ENCODE peak calls at places on chromosome 10, in ten cellular contexts. One of them, this sample, is unnamed.

GRCh38 chr10:78025685-78026364 is 3.5 kb downstream of the POLR3A start:
- DNase-seq in upper lobe of right lung: no peak
- DNase-seq in esophagus muscularis mucosa: no peak
- DNase-seq in Calu3: no peak
- DNase-seq in AG10803: peak; percentile 23
- DNase-seq in fibroblast of lung: peak; percentile 31
- DNase-seq in GM12865: no peak
- DNase-seq in neural progenitor cell: no peak
- DNase-seq in psoas muscle: no peak
- DNase-seq in GM10248: no peak
- DNase-seq in this sample: no peak

GRCh38 chr10:125114761-125115391 is 45.5 kb downstream of the CTBP2 start:
- DNase-seq in AG10803: no peak
- DNase-seq in fibroblast of lung: no peak
- DNase-seq in psoas muscle: peak; percentile 50
- DNase-seq in GM12865: no peak
- DNase-seq in upper lobe of right lung: peak; percentile 46
- DNase-seq in Calu3: no peak
- DNase-seq in neural progenitor cell: no peak
- DNase-seq in esophagus muscularis mucosa: no peak
- DNase-seq in GM10248: no peak
- DNase-seq in this sample: no peak

GRCh38 chr10:84194424-84195043 is at the start of gene CDHR1:
- DNase-seq in fibroblast of lung: no peak
- DNase-seq in neural progenitor cell: peak; percentile 90
- DNase-seq in psoas muscle: no peak
- DNase-seq in Calu3: no peak
- DNase-seq in upper lobe of right lung: peak; percentile 70
- DNase-seq in GM10248: peak; percentile 65
- DNase-seq in AG10803: no peak
- DNase-seq in esophagus muscularis mucosa: no peak
- DNase-seq in GM12865: peak; percentile 70
- DNase-seq in this sample: no peak

GRCh38 chr10:111077715-111078504 is 1.1 kb downstream of the ADRA2A start:
- DNase-seq in GM12865: no peak
- DNase-seq in psoas muscle: no peak
- DNase-seq in upper lobe of right lung: peak; percentile 71
- DNase-seq in GM10248: peak; percentile 24
- DNase-seq in neural progenitor cell: peak; percentile 21
- DNase-seq in AG10803: no peak
- DNase-seq in fibroblast of lung: no peak
- DNase-seq in Calu3: peak; percentile 26
- DNase-seq in esophagus muscularis mucosa: peak; percentile 72
- DNase-seq in this sample: peak; percentile 81

GRCh38 chr10:5206799-5207198 is 10.2 kb downstream of the AKR1C4 start:
- DNase-seq in GM12865: no peak
- DNase-seq in esophagus muscularis mucosa: no peak
- DNase-seq in AG10803: no peak
- DNase-seq in neural progenitor cell: no peak
- DNase-seq in upper lobe of right lung: no peak
- DNase-seq in psoas muscle: no peak
- DNase-seq in Calu3: no peak
- DNase-seq in fibroblast of lung: no peak
- DNase-seq in GM10248: no peak
- DNase-seq in this sample: no peak

GRCh38 chr10:74081192-74081803 is 69.3 kb downstream of the AP3M1 start:
- DNase-seq in esophagus muscularis mucosa: peak; percentile 90
- DNase-seq in GM12865: peak; percentile 65
- DNase-seq in Calu3: peak; percentile 69
- DNase-seq in fibroblast of lung: peak; percentile 76
- DNase-seq in psoas muscle: no peak
- DNase-seq in upper lobe of right lung: no peak
- DNase-seq in neural progenitor cell: peak; percentile 64
- DNase-seq in GM10248: peak; percentile 37
- DNase-seq in AG10803: peak; percentile 55
- DNase-seq in this sample: no peak

GRCh38 chr10:26890956-26891355 is 30.2 kb upstream of the ABI1 start:
- DNase-seq in esophagus muscularis mucosa: peak; percentile 79
- DNase-seq in fibroblast of lung: peak; percentile 76
- DNase-seq in GM12865: peak; percentile 74
- DNase-seq in neural progenitor cell: peak; percentile 76
- DNase-seq in AG10803: peak; percentile 74
- DNase-seq in Calu3: peak; percentile 54
- DNase-seq in upper lobe of right lung: no peak
- DNase-seq in GM10248: no peak
- DNase-seq in psoas muscle: no peak
- DNase-seq in this sample: no peak

GRCh38 chr10:116274141-116274861 is 1.3 kb upstream of the GFRA1 start:
- DNase-seq in Calu3: no peak
- DNase-seq in neural progenitor cell: peak; percentile 65
- DNase-seq in GM10248: peak; percentile 17
- DNase-seq in AG10803: peak; percentile 37
- DNase-seq in fibroblast of lung: peak; percentile 33
- DNase-seq in upper lobe of right lung: no peak
- DNase-seq in psoas muscle: no peak
- DNase-seq in GM12865: no peak
- DNase-seq in esophagus muscularis mucosa: peak; percentile 91
- DNase-seq in this sample: no peak

GRCh38 chr10:35217458-35217857 is 90.8 kb downstream of the CREM start:
- DNase-seq in neural progenitor cell: no peak
- DNase-seq in Calu3: no peak
- DNase-seq in psoas muscle: no peak
- DNase-seq in fibroblast of lung: peak; percentile 65
- DNase-seq in upper lobe of right lung: no peak
- DNase-seq in GM10248: no peak
- DNase-seq in GM12865: no peak
- DNase-seq in esophagus muscularis mucosa: no peak
- DNase-seq in AG10803: no peak
- DNase-seq in this sample: peak; percentile 39

GRCh38 chr10:97517096-97517750 is 18.5 kb downstream of the UBTD1 start:
- DNase-seq in esophagus muscularis mucosa: no peak
- DNase-seq in GM10248: no peak
- DNase-seq in Calu3: no peak
- DNase-seq in psoas muscle: no peak
- DNase-seq in fibroblast of lung: no peak
- DNase-seq in AG10803: no peak
- DNase-seq in GM12865: no peak
- DNase-seq in upper lobe of right lung: no peak
- DNase-seq in neural progenitor cell: no peak
- DNase-seq in this sample: no peak

GRCh38 chr10:1425886-1426285 is 311.4 kb downstream of the ADARB2 start:
- DNase-seq in esophagus muscularis mucosa: no peak
- DNase-seq in Calu3: no peak
- DNase-seq in fibroblast of lung: no peak
- DNase-seq in psoas muscle: no peak
- DNase-seq in upper lobe of right lung: no peak
- DNase-seq in AG10803: no peak
- DNase-seq in GM12865: peak; percentile 62
- DNase-seq in neural progenitor cell: no peak
- DNase-seq in GM10248: peak; percentile 45
- DNase-seq in this sample: no peak

GRCh38 chr10:126691456-126691855 is 21.0 kb upstream of the C10orf90 start:
- DNase-seq in esophagus muscularis mucosa: no peak
- DNase-seq in psoas muscle: no peak
- DNase-seq in fibroblast of lung: no peak
- DNase-seq in AG10803: no peak
- DNase-seq in upper lobe of right lung: no peak
- DNase-seq in GM10248: no peak
- DNase-seq in Calu3: no peak
- DNase-seq in neural progenitor cell: no peak
- DNase-seq in GM12865: no peak
- DNase-seq in this sample: no peak

GRCh38 chr10:129853236-129853946 is 110.7 kb downstream of the EBF3 start:
- DNase-seq in Calu3: no peak
- DNase-seq in GM12865: no peak
- DNase-seq in neural progenitor cell: no peak
- DNase-seq in upper lobe of right lung: no peak
- DNase-seq in esophagus muscularis mucosa: no peak
- DNase-seq in AG10803: peak; percentile 23
- DNase-seq in GM10248: no peak
- DNase-seq in fibroblast of lung: peak; percentile 7
- DNase-seq in psoas muscle: no peak
- DNase-seq in this sample: no peak
- TF ChIP-seq CTCF in Calu3: no peak
- TF ChIP-seq CTCF in GM12865: no peak
- TF ChIP-seq CTCF in neural progenitor cell: peak; percentile 45
- TF ChIP-seq CTCF in upper lobe of right lung: peak; percentile 36
- TF ChIP-seq CTCF in esophagus muscularis mucosa: peak; percentile 32
- TF ChIP-seq CTCF in AG10803: peak; percentile 56
- TF ChIP-seq CTCF in GM10248: no peak
- TF ChIP-seq CTCF in fibroblast of lung: no peak
- TF ChIP-seq CTCF in psoas muscle: peak; percentile 21
- TF ChIP-seq CTCF in this sample: peak; percentile 37

GRCh38 chr10:326894-327635 is 191.8 kb downstream of the ZMYND11 start:
- DNase-seq in esophagus muscularis mucosa: no peak
- DNase-seq in Calu3: no peak
- DNase-seq in GM10248: no peak
- DNase-seq in fibroblast of lung: no peak
- DNase-seq in AG10803: no peak
- DNase-seq in GM12865: no peak
- DNase-seq in neural progenitor cell: no peak
- DNase-seq in psoas muscle: no peak
- DNase-seq in upper lobe of right lung: peak; percentile 55
- DNase-seq in this sample: no peak

GRCh38 chr10:326350-326749 is 191.1 kb downstream of the ZMYND11 start:
- DNase-seq in neural progenitor cell: peak; percentile 16
- DNase-seq in upper lobe of right lung: no peak
- DNase-seq in esophagus muscularis mucosa: no peak
- DNase-seq in psoas muscle: no peak
- DNase-seq in GM12865: no peak
- DNase-seq in GM10248: no peak
- DNase-seq in fibroblast of lung: no peak
- DNase-seq in AG10803: no peak
- DNase-seq in Calu3: no peak
- DNase-seq in this sample: no peak

GRCh38 chr10:324593-324992 is 189.3 kb downstream of the ZMYND11 start:
- DNase-seq in GM12865: no peak
- DNase-seq in upper lobe of right lung: peak; percentile 33
- DNase-seq in Calu3: no peak
- DNase-seq in GM10248: no peak
- DNase-seq in neural progenitor cell: no peak
- DNase-seq in AG10803: no peak
- DNase-seq in esophagus muscularis mucosa: no peak
- DNase-seq in psoas muscle: no peak
- DNase-seq in fibroblast of lung: no peak
- DNase-seq in this sample: no peak

GRCh38 chr10:323651-324293 is 188.5 kb downstream of the ZMYND11 start:
- DNase-seq in upper lobe of right lung: peak; percentile 77
- DNase-seq in neural progenitor cell: no peak
- DNase-seq in fibroblast of lung: peak; percentile 96
- DNase-seq in esophagus muscularis mucosa: peak; percentile 97
- DNase-seq in psoas muscle: peak; percentile 81
- DNase-seq in AG10803: peak; percentile 98
- DNase-seq in Calu3: peak; percentile 72
- DNase-seq in GM12865: peak; percentile 73
- DNase-seq in GM10248: peak; percentile 67
- DNase-seq in this sample: no peak

DNA sequence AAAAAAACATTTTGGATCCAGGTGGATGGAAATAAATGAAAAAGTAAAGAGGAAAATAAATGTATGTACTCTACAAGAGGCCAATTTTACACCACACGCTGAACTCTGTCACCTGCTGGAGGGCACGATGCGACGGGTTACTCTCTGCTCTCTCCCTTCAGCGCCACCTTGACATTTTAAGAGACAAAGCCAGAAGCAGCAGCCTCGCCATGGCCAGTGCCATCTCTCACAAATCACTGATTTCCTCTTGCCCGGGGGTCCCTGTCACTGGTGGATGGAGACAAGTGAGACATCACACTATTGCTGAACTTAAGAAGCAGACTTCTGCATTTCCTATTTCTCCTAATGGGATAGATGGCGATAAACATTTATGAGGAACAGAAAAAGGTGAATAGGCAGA is 190.0 kb downstream of the ZMYND11 start:
- DNase-seq in GM10248: no peak
- DNase-seq in esophagus muscularis mucosa: no peak
- DNase-seq in neural progenitor cell: no peak
- DNase-seq in GM12865: no peak
- DNase-seq in fibroblast of lung: no peak
- DNase-seq in psoas muscle: no peak
- DNase-seq in AG10803: no peak
- DNase-seq in Calu3: no peak
- DNase-seq in upper lobe of right lung: peak; percentile 10
- DNase-seq in this sample: no peak
- TF ChIP-seq CTCF in GM10248: no peak
- TF ChIP-seq CTCF in esophagus muscularis mucosa: no peak
- TF ChIP-seq CTCF in neural progenitor cell: no peak
- TF ChIP-seq CTCF in GM12865: no peak
- TF ChIP-seq CTCF in fibroblast of lung: no peak
- TF ChIP-seq CTCF in psoas muscle: no peak
- TF ChIP-seq CTCF in AG10803: no peak
- TF ChIP-seq CTCF in Calu3: no peak
- TF ChIP-seq CTCF in upper lobe of right lung: no peak
- TF ChIP-seq CTCF in this sample: no peak

GRCh38 chr10:80530251-80530650 is 7.5 kb upstream of the SH2D4B start:
- DNase-seq in Calu3: peak; percentile 77
- DNase-seq in esophagus muscularis mucosa: no peak
- DNase-seq in psoas muscle: peak; percentile 55
- DNase-seq in AG10803: peak; percentile 26
- DNase-seq in fibroblast of lung: peak; percentile 25
- DNase-seq in GM10248: peak; percentile 39
- DNase-seq in neural progenitor cell: no peak
- DNase-seq in GM12865: peak; percentile 32
- DNase-seq in upper lobe of right lung: no peak
- DNase-seq in this sample: no peak
- TF ChIP-seq CTCF in Calu3: peak; percentile 72
- TF ChIP-seq CTCF in esophagus muscularis mucosa: no peak
- TF ChIP-seq CTCF in psoas muscle: no peak
- TF ChIP-seq CTCF in AG10803: peak; percentile 32
- TF ChIP-seq CTCF in fibroblast of lung: no peak
- TF ChIP-seq CTCF in GM10248: peak; percentile 26
- TF ChIP-seq CTCF in neural progenitor cell: peak; percentile 10
- TF ChIP-seq CTCF in GM12865: no peak
- TF ChIP-seq CTCF in upper lobe of right lung: no peak
- TF ChIP-seq CTCF in this sample: peak; percentile 31

DNA sequence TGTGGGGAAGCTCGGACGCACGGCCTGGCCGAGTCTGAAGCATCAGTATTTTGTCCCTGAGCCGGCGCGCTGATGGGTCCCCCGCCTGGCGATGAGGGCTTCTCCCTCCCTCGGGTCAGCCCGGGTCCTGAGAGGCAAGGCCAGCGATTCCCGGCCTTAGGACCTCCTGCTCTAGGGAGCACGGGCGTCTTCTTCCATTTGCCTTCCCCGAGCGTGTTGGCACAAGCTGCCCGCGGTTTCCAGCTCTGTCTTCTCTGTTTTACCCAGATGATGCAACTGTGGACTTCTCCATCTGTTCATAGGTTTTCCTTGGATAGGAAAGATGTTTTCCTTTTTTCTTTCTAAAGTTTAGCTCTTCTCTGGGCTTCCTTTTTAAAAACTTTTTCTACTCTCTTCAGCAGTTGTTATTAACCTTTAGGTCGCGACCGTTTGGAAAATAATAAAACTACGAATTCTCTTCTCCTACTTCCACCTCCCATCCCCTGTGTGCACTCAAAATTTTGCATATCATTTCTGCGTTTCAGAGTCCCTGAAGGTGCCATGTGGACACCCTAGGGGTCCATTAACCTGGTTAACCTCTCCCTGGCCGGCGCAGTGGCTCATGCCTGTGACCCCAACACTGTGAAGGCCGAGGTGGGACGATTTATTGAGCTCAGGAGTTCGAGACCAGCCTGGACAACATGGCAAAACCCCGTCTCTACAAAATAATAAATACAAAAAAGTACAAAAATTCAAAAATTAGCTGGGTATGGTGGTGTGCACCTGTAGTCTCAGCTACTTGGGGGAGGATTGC is 1.4 kb upstream of the SLC25A28 start:
- DNase-seq in fibroblast of lung: no peak
- DNase-seq in neural progenitor cell: no peak
- DNase-seq in psoas muscle: no peak
- DNase-seq in GM10248: no peak
- DNase-seq in esophagus muscularis mucosa: no peak
- DNase-seq in AG10803: peak; percentile 81
- DNase-seq in Calu3: no peak
- DNase-seq in upper lobe of right lung: no peak
- DNase-seq in GM12865: no peak
- DNase-seq in this sample: peak; percentile 67
- TF ChIP-seq CTCF in fibroblast of lung: no peak
- TF ChIP-seq CTCF in neural progenitor cell: no peak
- TF ChIP-seq CTCF in psoas muscle: no peak
- TF ChIP-seq CTCF in GM10248: no peak
- TF ChIP-seq CTCF in esophagus muscularis mucosa: no peak
- TF ChIP-seq CTCF in AG10803: no peak
- TF ChIP-seq CTCF in Calu3: no peak
- TF ChIP-seq CTCF in upper lobe of right lung: no peak
- TF ChIP-seq CTCF in GM12865: no peak
- TF ChIP-seq CTCF in this sample: no peak

This sample was measured in left lung.